ENCODE peak calls at places on chromosome 19, in four cellular contexts. One of them, this sample, is unnamed.
A peak's percentile ranks its signal among the peaks of the same experiment; 100 is the strongest.

GRCh38 chr19:48856921-48857320 is 11.5 kb downstream of the PLEKHA4 start:
- DNase-seq in HepG2: no peak
- DNase-seq in K562: no peak
- DNase-seq in GM12878: no peak
- DNase-seq in this sample: no peak

GRCh38 chr19:5074830-5075394 is 106.0 kb downstream of the KDM4B start:
- DNase-seq in K562: no peak
- DNase-seq in HepG2: no peak
- DNase-seq in GM12878: no peak
- DNase-seq in this sample: no peak

GRCh38 chr19:35609881-35610353 is 2.6 kb upstream of the HAUS5 start:
- DNase-seq in HepG2: no peak
- DNase-seq in K562: no peak
- DNase-seq in GM12878: peak; percentile 47
- DNase-seq in this sample: no peak

GRCh38 chr19:10510301-10510802 is 6.9 kb downstream of the S1PR5 start:
- DNase-seq in K562: peak; percentile 72
- DNase-seq in GM12878: no peak
- DNase-seq in HepG2: peak; percentile 25
- DNase-seq in this sample: peak; percentile 86

GRCh38 chr19:10979950-10980349 is 19.1 kb downstream of the SMARCA4 start:
- DNase-seq in HepG2: no peak
- DNase-seq in GM12878: peak; percentile 33
- DNase-seq in K562: no peak
- DNase-seq in this sample: no peak

GRCh38 chr19:15869109-15869555 is 28.7 kb downstream of the CYP4F2 start:
- DNase-seq in GM12878: no peak
- DNase-seq in HepG2: peak; percentile 60
- DNase-seq in K562: peak; percentile 88
- DNase-seq in this sample: peak; percentile 46

GRCh38 chr19:1366899-1367870 is 16.5 kb upstream of the NDUFS7 start:
- DNase-seq in GM12878: no peak
- DNase-seq in K562: no peak
- DNase-seq in HepG2: no peak
- DNase-seq in this sample: no peak

GRCh38 chr19:14158276-14159023 is 22.1 kb upstream of the ASF1B start:
- DNase-seq in GM12878: no peak
- DNase-seq in K562: no peak
- DNase-seq in HepG2: no peak
- DNase-seq in this sample: no peak

GRCh38 chr19:13881692-13882418 is 4.9 kb downstream of the NANOS3 start:
- DNase-seq in K562: no peak
- DNase-seq in GM12878: no peak
- DNase-seq in HepG2: no peak
- DNase-seq in this sample: peak; percentile 21

GRCh38 chr19:4589579-4590410 is 30.3 kb upstream of the SEMA6B start:
- DNase-seq in GM12878: no peak
- DNase-seq in K562: peak; percentile 75
- DNase-seq in HepG2: peak; percentile 65
- DNase-seq in this sample: peak; percentile 54

GRCh38 chr19:12790628-12791344 is 500 bp upstream of the JUNB start:
- DNase-seq in GM12878: no peak
- DNase-seq in K562: no peak
- DNase-seq in HepG2: no peak
- DNase-seq in this sample: no peak

GRCh38 chr19:2600914-2601870 is 101.3 kb downstream of the GNG7 start:
- DNase-seq in GM12878: no peak
- DNase-seq in HepG2: no peak
- DNase-seq in K562: no peak
- DNase-seq in this sample: no peak

GRCh38 chr19:10317857-10318462 is 2.1 kb upstream of the FDX2 start:
- DNase-seq in HepG2: no peak
- DNase-seq in GM12878: no peak
- DNase-seq in K562: no peak
- DNase-seq in this sample: no peak

GRCh38 chr19:31378404-31378803 is 29.2 kb upstream of the TSHZ3 start:
- DNase-seq in GM12878: no peak
- DNase-seq in HepG2: peak; percentile 4
- DNase-seq in K562: no peak
- DNase-seq in this sample: no peak

GRCh38 chr19:6739390-6739883 is at the start of gene TRIP10:
- DNase-seq in HepG2: peak; percentile 68
- DNase-seq in GM12878: no peak
- DNase-seq in K562: peak; percentile 93
- DNase-seq in this sample: peak; percentile 84

GRCh38 chr19:48627865-48628314 is 8.6 kb downstream of the SPHK2 start:
- DNase-seq in K562: no peak
- DNase-seq in GM12878: no peak
- DNase-seq in HepG2: no peak
- DNase-seq in this sample: no peak

GRCh38 chr19:32890326-32890725 is 20.8 kb upstream of the SLC7A9 start:
- DNase-seq in GM12878: no peak
- DNase-seq in K562: no peak
- DNase-seq in HepG2: no peak
- DNase-seq in this sample: no peak

GRCh38 chr19:32891609-32892008 is 22.0 kb upstream of the SLC7A9 start:
- DNase-seq in K562: no peak
- DNase-seq in GM12878: no peak
- DNase-seq in HepG2: no peak
- DNase-seq in this sample: no peak

GRCh38 chr19:32889137-32889934 is 19.8 kb upstream of the SLC7A9 start:
- DNase-seq in HepG2: no peak
- DNase-seq in GM12878: no peak
- DNase-seq in K562: no peak
- DNase-seq in this sample: no peak

GRCh38 chr19:32887572-32887971 is 18.0 kb upstream of the SLC7A9 start:
- DNase-seq in K562: no peak
- DNase-seq in GM12878: no peak
- DNase-seq in HepG2: no peak
- DNase-seq in this sample: no peak

GRCh38 chr19:32890841-32891240 is 21.3 kb upstream of the SLC7A9 start:
- DNase-seq in HepG2: no peak
- DNase-seq in K562: no peak
- DNase-seq in GM12878: no peak
- DNase-seq in this sample: no peak
- TF ChIP-seq REST in HepG2: no peak
- TF ChIP-seq REST in K562: no peak
- TF ChIP-seq REST in GM12878: no peak
- TF ChIP-seq REST in this sample: no peak

GRCh38 chr19:55635856-55636440 is 4.9 kb upstream of the ZNF580 start:
- DNase-seq in K562: no peak
- DNase-seq in HepG2: no peak
- DNase-seq in GM12878: no peak
- DNase-seq in this sample: no peak

GRCh38 chr19:55636723-55637122 is 4.1 kb upstream of the ZNF580 start:
- DNase-seq in K562: no peak
- DNase-seq in HepG2: no peak
- DNase-seq in GM12878: no peak
- DNase-seq in this sample: no peak

GRCh38 chr19:55633866-55634265 is 6.9 kb upstream of the ZNF580 start:
- DNase-seq in K562: no peak
- DNase-seq in GM12878: no peak
- DNase-seq in HepG2: no peak
- DNase-seq in this sample: no peak

GRCh38 chr19:55635334-55635717 is 5.5 kb upstream of the ZNF580 start:
- DNase-seq in K562: no peak
- DNase-seq in HepG2: no peak
- DNase-seq in GM12878: no peak
- DNase-seq in this sample: no peak

DNA sequence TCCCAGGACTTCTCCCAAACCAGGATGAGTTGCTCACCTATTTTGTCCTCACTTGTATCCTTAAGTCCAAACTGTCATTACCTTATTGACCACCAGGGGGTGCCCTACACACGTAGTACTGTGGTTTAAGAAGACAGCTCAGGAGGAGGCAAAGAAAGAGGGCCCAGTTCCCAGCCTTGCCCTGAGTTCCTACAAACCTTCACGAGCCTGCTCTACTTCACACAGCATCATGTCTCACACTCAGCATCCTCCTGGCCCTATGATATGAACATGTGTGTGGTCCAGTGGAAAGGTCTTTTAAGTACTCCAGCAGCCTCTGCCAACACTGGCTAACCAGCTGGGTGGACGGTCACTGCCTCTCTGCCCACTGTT is 8.1 kb upstream of the ZNF784 start:
- DNase-seq in HepG2: peak; percentile 88
- DNase-seq in K562: peak; percentile 64
- DNase-seq in GM12878: peak; percentile 75
- DNase-seq in this sample: peak; percentile 99
- H3K36me3 ChIP-seq in HepG2: no peaks in the 10 kb centered on the region
- H3K36me3 ChIP-seq in K562: no peaks in the 10 kb centered on the region
- H3K36me3 ChIP-seq in GM12878: no peaks in the 10 kb centered on the region
- H3K36me3 ChIP-seq in this sample: no peaks in the 10 kb centered on the region

GRCh38 chr19:42201489-42202289 is 15.8 kb downstream of the DEDD2 start:
- DNase-seq in HepG2: no peak
- DNase-seq in K562: no peak
- DNase-seq in GM12878: peak; percentile 68
- DNase-seq in this sample: no peak
- TF ChIP-seq CREB1 in HepG2: no peak
- TF ChIP-seq CREB1 in K562: no peak
- TF ChIP-seq CREB1 in GM12878: no peak
- TF ChIP-seq CREB1 in this sample: no peak

GRCh38 chr19:18021121-18021755 is 13.3 kb downstream of the ARRDC2 start:
- DNase-seq in HepG2: no peak
- DNase-seq in K562: peak; percentile 67
- DNase-seq in GM12878: no peak
- DNase-seq in this sample: no peak
- TF ChIP-seq REST in HepG2: no peak
- TF ChIP-seq REST in K562: no peak
- TF ChIP-seq REST in GM12878: no peak
- TF ChIP-seq REST in this sample: no peak

This sample was measured in GM23338.